ENCODE peak calls at places on chromosomes 11 and 22, in five cellular contexts. A is progenitor cell of endocrine pancreas, B is AG09319, E is K562, F is astrocyte of the cerebellum. K is an unnamed sample.
A peak's percentile ranks its signal among the peaks of the same experiment; 100 is the strongest.

GRCh38 chr22:38823076-38823475 is 20.8 kb downstream of the NPTXR start:
- DNase-seq in A (no peak), B (no peak), E (no peak), F (no peak), K (no peak)

GRCh38 chr11:40567392-40567791 is 892.1 kb downstream of the LRRC4C start:
- DNase-seq in A (no peak), B (no peak), E (no peak), F (no peak), K (no peak)

GRCh38 chr11:30860970-30861369 is 274.8 kb upstream of the MPPED2 start:
- DNase-seq in A (no peak), B (no peak), E (no peak), F (no peak), K (no peak)

GRCh38 chr11:44286268-44286880 is 23.6 kb downstream of the ALX4 start:
- DNase-seq in A (peak; percentile 47), B (no peak), E (peak; percentile 86), F (no peak), K (peak; percentile 73)

GRCh38 chr22:37198290-37199102 is 10.4 kb upstream of the C1QTNF6 start:
- DNase-seq in A (peak; percentile 81), B (no peak), E (peak; percentile 72), F (no peak), K (peak; percentile 50)

GRCh38 chr11:125621995-125622394 is 3.0 kb upstream of the CHEK1 start:
- DNase-seq in A (no peak), B (no peak), E (no peak), F (no peak), K (no peak)

GRCh38 chr22:19879996-19880785 is 25.5 kb upstream of the GNB1L start:
- DNase-seq in A (no peak), B (no peak), E (no peak), F (no peak), K (peak; percentile 21)

GRCh38 chr22:39214383-39215069 is 30.3 kb downstream of the PDGFB start:
- DNase-seq in A (no peak), B (no peak), E (no peak), F (no peak), K (no peak)

GRCh38 chr11:120789391-120789790 is 234.5 kb upstream of the TBCEL start:
- DNase-seq in A (no peak), B (no peak), E (no peak), F (no peak), K (no peak)

GRCh38 chr11:84685976-84686375 is 941.2 kb downstream of the DLG2 start:
- DNase-seq in A (no peak), B (no peak), E (no peak), F (no peak), K (no peak)

GRCh38 chr11:116033931-116034553 is 529.8 kb upstream of the CADM1 start:
- DNase-seq in A (no peak), B (no peak), E (no peak), F (no peak), K (no peak)

GRCh38 chr11:73283316-73284035 is 11.3 kb downstream of the P2RY6 start:
- DNase-seq in A (no peak), B (no peak), E (peak; percentile 28), F (no peak), K (no peak)

GRCh38 chr11:76132268-76132667 is 74.0 kb downstream of the WNT11 start:
- DNase-seq in A (no peak), B (no peak), E (no peak), F (no peak), K (no peak)

GRCh38 chr22:29912605-29913398 is 29.8 kb downstream of the MTMR3 start:
- DNase-seq in A (no peak), B (peak; percentile 64), E (no peak), F (peak; percentile 96), K (no peak)

GRCh38 chr11:64841592-64842365 is 2.7 kb downstream of the CDC42BPG start:
- DNase-seq in A (no peak), B (no peak), E (peak; percentile 35), F (no peak), K (no peak)

GRCh38 chr11:414333-414857 is 404 bp downstream of the SIGIRR start:
- DNase-seq in A (no peak), B (no peak), E (no peak), F (no peak), K (no peak)

GRCh38 chr22:39940757-39941305 is 19.4 kb upstream of the TMA7B start:
- DNase-seq in A (no peak), B (no peak), E (no peak), F (no peak), K (no peak)

GRCh38 chr11:19220903-19221682 is 19.3 kb upstream of the CSRP3 start:
- DNase-seq in A (no peak), B (no peak), E (no peak), F (no peak), K (peak; percentile 29)

GRCh38 chr11:12692238-12693074 is 18.2 kb downstream of the TEAD1 start:
- DNase-seq in A (no peak), B (peak; percentile 64), E (peak; percentile 19), F (peak; percentile 97), K (no peak)

GRCh38 chr11:31968774-31969433 is 122.0 kb upstream of the RCN1 start:
- DNase-seq in A (no peak), B (no peak), E (no peak), F (peak; percentile 62), K (no peak)

GRCh38 chr22:48410536-48410935 is 1417.1 kb downstream of the BRD1 start:
- DNase-seq in A (no peak), B (no peak), E (no peak), F (no peak), K (no peak)

GRCh38 chr11:46050652-46051051 is 70.6 kb downstream of the PHF21A start:
- DNase-seq in A (no peak), B (no peak), E (no peak), F (no peak), K (no peak)

GRCh38 chr22:50474711-50475651 is at the start of gene SBF1:
- DNase-seq in A (peak; percentile 92), B (peak; percentile 65), E (peak; percentile 97), F (peak; percentile 69), K (peak; percentile 91)

GRCh38 chr22:50471197-50471847 is 3.5 kb downstream of the SBF1 start:
- DNase-seq in A (no peak), B (no peak), E (no peak), F (no peak), K (no peak)

GRCh38 chr22:50471962-50472361 is 2.9 kb downstream of the SBF1 start:
- DNase-seq in A (no peak), B (no peak), E (no peak), F (no peak), K (no peak)

GRCh38 chr22:50473855-50474671 is 772 bp downstream of the SBF1 start:
- DNase-seq in A (no peak), B (no peak), E (peak; percentile 53), F (peak; percentile 8), K (no peak)

GRCh38 chr22:50473088-50473487 is 1.7 kb downstream of the SBF1 start:
- DNase-seq in A (no peak), B (no peak), E (no peak), F (no peak), K (no peak)
- TF ChIP-seq CTCF in A (peak; percentile 28), B (peak; percentile 11), E (peak; percentile 57), F (peak; percentile 30), K (peak; percentile 35)

GRCh38 chr11:101863361-101863760 is 51.4 kb upstream of the CEP126 start:
- DNase-seq in A (no peak), B (no peak), E (no peak), F (peak; percentile 33), K (no peak)

GRCh38 chr11:101866619-101867491 is 48.0 kb upstream of the CEP126 start:
- DNase-seq in A (no peak), B (no peak), E (no peak), F (no peak), K (no peak)

GRCh38 chr11:101864098-101864497 is 50.7 kb upstream of the CEP126 start:
- DNase-seq in A (no peak), B (no peak), E (no peak), F (no peak), K (no peak)

GRCh38 chr11:101860694-101861371 is 54.0 kb upstream of the CEP126 start:
- DNase-seq in A (no peak), B (peak; percentile 49), E (peak; percentile 10), F (peak; percentile 59), K (peak; percentile 22)

GRCh38 chr11:101862410-101863233 is 52.2 kb upstream of the CEP126 start:
- DNase-seq in A (no peak), B (peak; percentile 48), E (no peak), F (peak; percentile 47), K (no peak)
- TF ChIP-seq CTCF in A (peak; percentile 57), B (peak; percentile 69), E (no peak), F (peak; percentile 76), K (peak; percentile 31)

DNA sequence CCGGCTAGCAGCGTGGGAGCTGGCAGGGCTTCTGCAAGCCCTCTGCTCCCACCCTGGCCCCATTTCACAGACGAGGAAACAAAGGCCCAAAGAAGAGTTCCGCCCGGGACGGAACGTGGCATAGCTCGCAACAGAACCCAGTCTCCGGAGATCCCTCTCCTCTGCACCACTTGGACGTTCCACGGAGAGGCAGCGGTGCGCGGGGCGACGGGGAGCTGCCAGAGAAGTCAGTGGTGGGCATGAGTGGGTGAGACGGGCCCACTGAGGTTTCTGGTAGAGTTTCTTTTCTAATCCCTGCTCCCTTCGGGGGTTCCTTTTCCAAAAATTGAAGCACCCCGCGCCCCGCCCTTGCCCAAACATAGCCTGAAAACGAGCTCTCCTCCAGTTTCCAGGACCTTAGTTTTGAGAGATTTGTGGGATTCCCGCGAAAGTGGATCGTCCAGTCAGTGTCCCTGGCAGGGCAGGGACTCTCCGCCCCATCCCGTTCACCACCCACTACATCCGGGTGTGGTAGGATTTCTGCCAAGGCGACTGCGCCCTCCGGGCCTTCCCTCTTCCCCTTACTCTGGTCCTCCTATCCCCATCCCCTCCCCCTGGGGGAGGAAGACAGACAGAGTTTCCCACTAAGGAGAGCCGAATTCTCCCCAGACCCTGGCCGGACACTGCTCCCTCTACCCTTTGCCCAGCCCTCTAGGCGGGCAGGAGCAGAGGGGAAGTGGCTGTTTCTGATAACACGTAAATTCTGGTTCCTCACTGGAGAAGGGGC is 764 bp upstream of the NECTIN1 start:
- DNase-seq in A (no peak), B (peak; percentile 36), E (no peak), F (no peak), K (no peak)
- TF ChIP-seq CTCF in A (peak; percentile 3), B (no peak), E (no peak), F (no peak), K (no peak)

DNA sequence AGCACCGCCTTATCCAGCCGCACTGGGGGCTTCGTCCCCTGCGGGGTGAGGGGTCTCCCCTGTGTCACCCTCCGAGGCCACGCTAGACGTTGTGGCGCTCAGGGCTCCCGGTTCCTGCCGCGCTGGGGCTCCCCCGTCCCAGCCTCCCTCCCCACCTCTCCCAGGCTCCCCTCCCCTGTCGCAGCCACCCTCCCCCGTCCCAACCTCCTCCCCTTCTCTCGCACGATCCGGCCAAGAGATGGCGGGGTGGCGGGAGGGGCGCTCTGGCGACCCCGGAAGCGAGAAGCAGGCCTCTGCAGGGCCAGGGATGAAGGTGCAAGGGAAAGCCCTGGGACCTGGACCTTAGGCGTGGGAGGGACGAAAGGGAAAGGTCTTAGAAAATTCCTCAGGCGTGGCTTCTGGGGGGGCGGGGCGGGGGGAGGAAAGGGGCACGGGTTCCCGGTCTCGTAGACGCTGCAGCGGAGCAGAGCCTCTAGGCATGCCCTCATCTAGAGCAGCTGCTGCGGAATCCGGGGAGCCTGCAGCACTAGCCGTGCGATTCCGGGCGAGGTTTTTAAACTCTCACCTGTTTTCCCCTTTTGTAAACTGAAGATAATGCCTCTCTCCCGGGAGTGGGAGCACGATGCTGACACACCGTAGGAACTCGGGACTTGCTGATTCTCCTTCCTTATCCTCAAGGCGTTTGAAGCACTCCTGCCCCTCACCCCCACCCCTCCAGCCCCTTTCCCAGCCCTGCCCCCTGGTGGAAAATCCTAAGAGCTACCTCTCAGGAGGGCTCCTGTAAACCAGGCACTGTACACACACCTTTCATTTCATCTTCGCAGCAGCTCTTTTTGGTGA is 14.4 kb downstream of the KCNJ5 start:
- DNase-seq in A (peak; percentile 25), B (no peak), E (peak; percentile 63), F (no peak), K (peak; percentile 80)
- TF ChIP-seq CTCF in A (peak; percentile 53), B (peak; percentile 46), E (peak; percentile 16), F (peak; percentile 42), K (peak; percentile 38)